ENCODE peak calls at places on chromosomes 6 and 20, in nine cellular contexts. One of them, this sample, is unnamed.

GRCh38 chr6:97009781-97010492 is 85.4 kb downstream of the KLHL32 start:
- DNase-seq in cardiac muscle cell: no peak
- DNase-seq in brain microvascular endothelial cell: no peak
- DNase-seq in A673: no peak
- DNase-seq in HepG2: no peak
- DNase-seq in neural progenitor cell: no peak
- DNase-seq in testis: no peak
- DNase-seq in coronary artery: no peak
- DNase-seq in lung: no peak
- DNase-seq in this sample: no peak

GRCh38 chr6:82843291-82843885 is 222.3 kb downstream of the UBE3D start:
- DNase-seq in cardiac muscle cell: no peak
- DNase-seq in brain microvascular endothelial cell: no peak
- DNase-seq in A673: no peak
- DNase-seq in HepG2: no peak
- DNase-seq in neural progenitor cell: no peak
- DNase-seq in testis: no peak
- DNase-seq in coronary artery: no peak
- DNase-seq in lung: no peak
- DNase-seq in this sample: no peak

GRCh38 chr6:144580039-144580438 is 294.9 kb downstream of the UTRN start:
- DNase-seq in cardiac muscle cell: no peak
- DNase-seq in brain microvascular endothelial cell: no peak
- DNase-seq in A673: no peak
- DNase-seq in HepG2: no peak
- DNase-seq in neural progenitor cell: no peak
- DNase-seq in testis: no peak
- DNase-seq in coronary artery: no peak
- DNase-seq in lung: no peak
- DNase-seq in this sample: no peak

GRCh38 chr6:71419954-71420692 is 131.5 kb downstream of the OGFRL1 start:
- DNase-seq in cardiac muscle cell: peak; percentile 79
- DNase-seq in brain microvascular endothelial cell: no peak
- DNase-seq in A673: no peak
- DNase-seq in HepG2: no peak
- DNase-seq in neural progenitor cell: peak; percentile 85
- DNase-seq in testis: peak; percentile 43
- DNase-seq in coronary artery: peak; percentile 79
- DNase-seq in lung: peak; percentile 41
- DNase-seq in this sample: no peak

GRCh38 chr20:60857708-60858107 is 394.4 kb upstream of the CDH4 start:
- DNase-seq in cardiac muscle cell: no peak
- DNase-seq in brain microvascular endothelial cell: no peak
- DNase-seq in A673: peak; percentile 7
- DNase-seq in HepG2: no peak
- DNase-seq in neural progenitor cell: no peak
- DNase-seq in testis: no peak
- DNase-seq in coronary artery: no peak
- DNase-seq in lung: no peak
- DNase-seq in this sample: peak; percentile 4

GRCh38 chr20:15673206-15673605 is 900.0 kb downstream of the KIF16B start:
- DNase-seq in cardiac muscle cell: peak; percentile 8
- DNase-seq in brain microvascular endothelial cell: peak; percentile 12
- DNase-seq in A673: no peak
- DNase-seq in HepG2: no peak
- DNase-seq in neural progenitor cell: no peak
- DNase-seq in testis: no peak
- DNase-seq in coronary artery: no peak
- DNase-seq in lung: no peak
- DNase-seq in this sample: peak; percentile 47

GRCh38 chr20:36932476-36933426 is 18.8 kb downstream of the SAMHD1 start:
- DNase-seq in cardiac muscle cell: no peak
- DNase-seq in brain microvascular endothelial cell: no peak
- DNase-seq in A673: no peak
- DNase-seq in HepG2: peak; percentile 76
- DNase-seq in neural progenitor cell: no peak
- DNase-seq in testis: peak; percentile 11
- DNase-seq in coronary artery: no peak
- DNase-seq in lung: no peak
- DNase-seq in this sample: peak; percentile 44

GRCh38 chr6:30832864-30833263 is 51.5 kb upstream of the DDR1 start:
- DNase-seq in cardiac muscle cell: no peak
- DNase-seq in brain microvascular endothelial cell: no peak
- DNase-seq in A673: no peak
- DNase-seq in HepG2: no peak
- DNase-seq in neural progenitor cell: no peak
- DNase-seq in testis: no peak
- DNase-seq in coronary artery: no peak
- DNase-seq in lung: no peak
- DNase-seq in this sample: no peak

DNA sequence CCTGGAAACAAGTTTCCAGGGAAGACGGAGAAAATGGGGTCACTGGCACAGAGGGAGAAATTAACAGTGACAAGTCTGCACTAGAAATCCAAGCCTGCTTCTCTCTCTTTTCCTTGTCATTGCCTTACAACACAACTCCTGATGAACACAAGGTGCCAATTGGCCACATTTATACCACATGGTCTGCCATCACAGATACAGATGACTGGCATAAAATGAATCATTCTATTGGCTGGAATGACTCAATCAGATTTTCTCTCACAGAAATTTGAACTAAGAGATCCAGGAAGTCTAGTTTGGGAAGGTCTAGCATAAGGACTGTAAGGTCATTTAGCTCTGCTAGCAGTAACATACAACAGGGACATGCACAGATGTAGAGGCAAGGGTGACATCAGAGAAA is 190.3 kb downstream of the LINC00237 start:
- DNase-seq in cardiac muscle cell: no peak
- DNase-seq in brain microvascular endothelial cell: no peak
- DNase-seq in A673: no peak
- DNase-seq in HepG2: no peak
- DNase-seq in neural progenitor cell: no peak
- DNase-seq in testis: no peak
- DNase-seq in coronary artery: no peak
- DNase-seq in lung: no peak
- DNase-seq in this sample: no peak
- H3K4me3 ChIP-seq in cardiac muscle cell: no peak overlapping the region
- H3K4me3 ChIP-seq in brain microvascular endothelial cell: no peak overlapping the region
- H3K4me3 ChIP-seq in A673: no peak overlapping the region
- H3K4me3 ChIP-seq in HepG2: no peak overlapping the region
- H3K4me3 ChIP-seq in neural progenitor cell: no peak overlapping the region
- H3K4me3 ChIP-seq in testis: no peak overlapping the region
- H3K4me3 ChIP-seq in coronary artery: no peak overlapping the region
- H3K4me3 ChIP-seq in lung: no peak overlapping the region
- H3K4me3 ChIP-seq in this sample: no peak overlapping the region

GRCh38 chr6:149196091-149196490 is 121.4 kb upstream of the TAB2 start:
- DNase-seq in cardiac muscle cell: peak; percentile 58
- DNase-seq in brain microvascular endothelial cell: no peak
- DNase-seq in A673: no peak
- DNase-seq in HepG2: no peak
- DNase-seq in neural progenitor cell: no peak
- DNase-seq in testis: no peak
- DNase-seq in coronary artery: no peak
- DNase-seq in lung: no peak
- DNase-seq in this sample: no peak

GRCh38 chr6:149194815-149195558 is 122.5 kb upstream of the TAB2 start:
- DNase-seq in cardiac muscle cell: peak; percentile 76
- DNase-seq in brain microvascular endothelial cell: no peak
- DNase-seq in A673: no peak
- DNase-seq in HepG2: no peak
- DNase-seq in neural progenitor cell: no peak
- DNase-seq in testis: no peak
- DNase-seq in coronary artery: no peak
- DNase-seq in lung: no peak
- DNase-seq in this sample: no peak

GRCh38 chr6:149186873-149187272 is 130.6 kb upstream of the TAB2 start:
- DNase-seq in cardiac muscle cell: no peak
- DNase-seq in brain microvascular endothelial cell: no peak
- DNase-seq in A673: no peak
- DNase-seq in HepG2: no peak
- DNase-seq in neural progenitor cell: no peak
- DNase-seq in testis: no peak
- DNase-seq in coronary artery: no peak
- DNase-seq in lung: no peak
- DNase-seq in this sample: no peak

GRCh38 chr6:149185799-149186357 is 131.6 kb upstream of the TAB2 start:
- DNase-seq in cardiac muscle cell: no peak
- DNase-seq in brain microvascular endothelial cell: no peak
- DNase-seq in A673: no peak
- DNase-seq in HepG2: peak; percentile 18
- DNase-seq in neural progenitor cell: no peak
- DNase-seq in testis: no peak
- DNase-seq in coronary artery: no peak
- DNase-seq in lung: no peak
- DNase-seq in this sample: no peak

GRCh38 chr6:149190228-149190831 is 127.2 kb upstream of the TAB2 start:
- DNase-seq in cardiac muscle cell: no peak
- DNase-seq in brain microvascular endothelial cell: peak; percentile 39
- DNase-seq in A673: peak; percentile 60
- DNase-seq in HepG2: peak; percentile 48
- DNase-seq in neural progenitor cell: peak; percentile 11
- DNase-seq in testis: peak; percentile 30
- DNase-seq in coronary artery: no peak
- DNase-seq in lung: peak; percentile 44
- DNase-seq in this sample: no peak
- TF ChIP-seq CTCF in cardiac muscle cell: no peak
- TF ChIP-seq CTCF in brain microvascular endothelial cell: peak; percentile 39
- TF ChIP-seq CTCF in A673: peak; percentile 56
- TF ChIP-seq CTCF in HepG2: peak; percentile 70
- TF ChIP-seq CTCF in neural progenitor cell: peak; percentile 46
- TF ChIP-seq CTCF in testis: no peak
- TF ChIP-seq CTCF in coronary artery: no peak
- TF ChIP-seq CTCF in lung: no peak
- TF ChIP-seq CTCF in this sample: no peak

GRCh38 chr20:25044660-25045342 is 13.1 kb downstream of the ACSS1 start:
- DNase-seq in cardiac muscle cell: no peak
- DNase-seq in brain microvascular endothelial cell: no peak
- DNase-seq in A673: no peak
- DNase-seq in HepG2: no peak
- DNase-seq in neural progenitor cell: no peak
- DNase-seq in testis: no peak
- DNase-seq in coronary artery: peak; percentile 75
- DNase-seq in lung: no peak
- DNase-seq in this sample: no peak

GRCh38 chr20:25041813-25042530 is 16.0 kb downstream of the ACSS1 start:
- DNase-seq in cardiac muscle cell: no peak
- DNase-seq in brain microvascular endothelial cell: no peak
- DNase-seq in A673: no peak
- DNase-seq in HepG2: no peak
- DNase-seq in neural progenitor cell: no peak
- DNase-seq in testis: no peak
- DNase-seq in coronary artery: no peak
- DNase-seq in lung: no peak
- DNase-seq in this sample: no peak

GRCh38 chr20:25043499-25044260 is 14.3 kb downstream of the ACSS1 start:
- DNase-seq in cardiac muscle cell: no peak
- DNase-seq in brain microvascular endothelial cell: no peak
- DNase-seq in A673: no peak
- DNase-seq in HepG2: no peak
- DNase-seq in neural progenitor cell: no peak
- DNase-seq in testis: no peak
- DNase-seq in coronary artery: no peak
- DNase-seq in lung: no peak
- DNase-seq in this sample: no peak

GRCh38 chr20:25044261-25044560 is 13.7 kb downstream of the ACSS1 start:
- DNase-seq in cardiac muscle cell: no peak
- DNase-seq in brain microvascular endothelial cell: no peak
- DNase-seq in A673: no peak
- DNase-seq in HepG2: no peak
- DNase-seq in neural progenitor cell: no peak
- DNase-seq in testis: no peak
- DNase-seq in coronary artery: peak; percentile 71
- DNase-seq in lung: no peak
- DNase-seq in this sample: no peak

DNA sequence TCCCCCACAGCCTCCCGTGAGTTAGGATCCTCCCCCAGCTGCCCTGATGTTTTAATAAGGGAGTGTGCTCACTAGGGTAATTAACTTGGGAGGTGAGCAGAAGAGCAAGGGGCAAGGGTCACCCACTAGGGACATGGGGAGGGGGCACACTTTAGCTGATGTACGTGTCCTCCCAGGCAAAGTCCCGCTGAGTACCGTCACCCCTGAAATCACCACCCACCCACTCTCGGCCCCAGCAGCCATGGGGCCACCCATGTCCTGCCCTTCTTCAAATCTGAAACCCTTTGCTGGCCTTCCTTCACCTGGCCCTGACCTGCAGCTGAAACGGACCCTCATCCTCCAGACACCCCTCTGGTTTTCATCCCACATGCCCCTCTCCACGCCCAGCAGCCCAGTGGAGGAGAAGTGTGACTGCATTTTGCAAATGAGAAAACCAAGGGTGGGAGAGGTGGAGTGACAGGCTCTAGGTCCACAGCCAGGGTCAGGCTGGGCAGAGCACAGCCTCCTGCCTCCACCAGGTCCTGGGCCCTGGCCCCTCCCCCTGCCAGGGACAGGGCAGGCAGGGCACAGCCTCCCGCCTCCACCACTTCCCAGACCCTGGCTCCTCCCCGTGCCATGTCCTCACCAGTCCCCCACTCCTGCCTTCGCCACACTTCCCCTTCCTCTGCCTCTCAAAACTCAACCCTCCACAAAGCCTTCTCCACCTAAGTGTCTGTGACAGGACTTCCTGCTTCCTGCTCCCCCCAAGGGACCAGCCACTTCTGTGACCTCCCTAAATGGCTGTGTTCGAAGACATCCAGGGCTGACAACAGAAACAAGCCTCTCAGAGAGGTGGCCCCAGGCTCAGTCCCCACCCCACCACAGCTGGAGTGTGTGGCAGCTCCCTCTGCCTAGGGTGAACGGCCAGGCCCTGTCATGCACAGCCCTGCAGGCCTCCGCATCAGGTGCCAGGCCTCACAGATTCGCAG is 15.1 kb downstream of the ACSS1 start:
- DNase-seq in cardiac muscle cell: no peak
- DNase-seq in brain microvascular endothelial cell: no peak
- DNase-seq in A673: no peak
- DNase-seq in HepG2: no peak
- DNase-seq in neural progenitor cell: no peak
- DNase-seq in testis: peak; percentile 42
- DNase-seq in coronary artery: no peak
- DNase-seq in lung: peak; percentile 72
- DNase-seq in this sample: no peak
- H3K27ac ChIP-seq in cardiac muscle cell: no peak overlapping the region
- H3K27ac ChIP-seq in brain microvascular endothelial cell: no peak overlapping the region
- H3K27ac ChIP-seq in A673: no peak overlapping the region
- H3K27ac ChIP-seq in HepG2: no peak overlapping the region
- H3K27ac ChIP-seq in neural progenitor cell: no peak overlapping the region
- H3K27ac ChIP-seq in testis: peak overlapping the region; percentile 19
- H3K27ac ChIP-seq in coronary artery: peak overlapping the region; percentile 94
- H3K27ac ChIP-seq in lung: peak overlapping the region; percentile 78
- H3K27ac ChIP-seq in this sample: no peak overlapping the region

DNA sequence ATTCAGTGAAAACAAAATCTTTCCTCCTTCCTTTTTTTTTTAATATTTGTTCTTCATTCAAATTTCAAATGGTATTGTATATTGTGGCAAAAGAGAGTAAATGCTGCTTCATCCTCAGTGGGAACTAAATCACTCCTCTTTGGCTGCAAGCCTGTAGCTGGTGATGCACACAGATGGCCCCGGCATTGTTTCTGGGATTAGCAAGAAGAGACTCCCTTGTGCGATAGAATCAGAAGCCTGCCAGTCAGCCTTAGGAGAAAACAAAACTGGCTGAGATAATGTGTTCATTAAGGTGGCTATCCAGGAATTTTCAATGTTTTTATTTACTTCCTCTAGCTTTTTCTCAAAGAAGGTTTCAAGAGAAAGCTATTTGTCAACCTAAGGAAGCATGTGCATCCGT is 20.7 kb upstream of the ELOVL2 start:
- DNase-seq in cardiac muscle cell: no peak
- DNase-seq in brain microvascular endothelial cell: no peak
- DNase-seq in A673: peak; percentile 45
- DNase-seq in HepG2: no peak
- DNase-seq in neural progenitor cell: peak; percentile 94
- DNase-seq in testis: no peak
- DNase-seq in coronary artery: no peak
- DNase-seq in lung: no peak
- DNase-seq in this sample: no peak
- H3K4me3 ChIP-seq in cardiac muscle cell: no peak overlapping the region
- H3K4me3 ChIP-seq in brain microvascular endothelial cell: no peak overlapping the region
- H3K4me3 ChIP-seq in A673: no peak overlapping the region
- H3K4me3 ChIP-seq in HepG2: no peak overlapping the region
- H3K4me3 ChIP-seq in neural progenitor cell: no peak overlapping the region
- H3K4me3 ChIP-seq in testis: no peak overlapping the region
- H3K4me3 ChIP-seq in coronary artery: no peak overlapping the region
- H3K4me3 ChIP-seq in lung: no peak overlapping the region
- H3K4me3 ChIP-seq in this sample: no peak overlapping the region